ENCODE peak calls at places on chromosomes 12 and 14, in eight cellular contexts. X is WERI-Rb-1, U is H7, T is mammary epithelial cell, B is adrenal gland, V is astrocyte of the spinal cord, J is cardiac muscle cell, N is Panc1. P is an unnamed sample.

GRCh38 chr14:68395585-68395984 is 397.3 kb downstream of the ZFP36L1 start:
- DNase-seq in X (no peak), U (no peak), T (no peak), B (peak; percentile 87), V (peak; percentile 50), J (peak; percentile 65), N (no peak), P (no peak)

GRCh38 chr12:123050331-123050809 is 69.9 kb downstream of the ARL6IP4 start:
- DNase-seq in X (no peak), U (no peak), T (peak; percentile 49), B (peak; percentile 82), V (peak; percentile 36), J (no peak), N (no peak), P (no peak)

GRCh38 chr14:95814363-95815225 is 62.0 kb upstream of the TUNAR start:
- DNase-seq in X (no peak), U (no peak), T (no peak), B (no peak), V (no peak), J (no peak), N (no peak), P (no peak)

GRCh38 chr12:109858764-109859163 is 21.6 kb downstream of the GLTP start:
- DNase-seq in X (no peak), U (no peak), T (no peak), B (no peak), V (no peak), J (no peak), N (no peak), P (no peak)

GRCh38 chr12:31234053-31234835 is 91.7 kb downstream of the SINHCAF start:
- DNase-seq in X (no peak), U (no peak), T (peak; percentile 31), B (no peak), V (no peak), J (no peak), N (no peak), P (no peak)

GRCh38 chr12:14873440-14874185 is 12.0 kb downstream of the MGP start:
- DNase-seq in X (peak; percentile 42), U (no peak), T (no peak), B (no peak), V (no peak), J (no peak), N (no peak), P (no peak)

GRCh38 chr14:71610797-71611196 is 321.4 kb upstream of the RGS6 start:
- DNase-seq in X (no peak), U (no peak), T (no peak), B (no peak), V (no peak), J (no peak), N (no peak), P (no peak)

GRCh38 chr14:72894623-72895378 is 900 bp upstream of the DPF3 start:
- DNase-seq in X (peak; percentile 34), U (peak; percentile 51), T (no peak), B (peak; percentile 30), V (peak; percentile 19), J (no peak), N (no peak), P (peak; percentile 60)

GRCh38 chr12:74689071-74689655 is 151.5 kb downstream of the ATXN7L3B start:
- DNase-seq in X (no peak), U (peak; percentile 2), T (peak; percentile 14), B (no peak), V (peak; percentile 71), J (peak; percentile 72), N (peak; percentile 33), P (no peak)

GRCh38 chr14:71339650-71340415 is 432.6 kb downstream of the PCNX1 start:
- DNase-seq in X (no peak), U (no peak), T (no peak), B (no peak), V (no peak), J (no peak), N (no peak), P (peak; percentile 63)

GRCh38 chr12:125376422-125376821 is 311.2 kb downstream of the AACS start:
- DNase-seq in X (no peak), U (no peak), T (no peak), B (no peak), V (no peak), J (no peak), N (no peak), P (no peak)

GRCh38 chr12:125373375-125373774 is 308.1 kb downstream of the AACS start:
- DNase-seq in X (no peak), U (no peak), T (no peak), B (no peak), V (no peak), J (no peak), N (no peak), P (no peak)

GRCh38 chr12:125371023-125371422 is 305.8 kb downstream of the AACS start:
- DNase-seq in X (no peak), U (no peak), T (no peak), B (no peak), V (no peak), J (no peak), N (no peak), P (no peak)
- H3K4me3 ChIP-seq in X (no peak overlapping the region), U (no peak overlapping the region), T (no peak overlapping the region), B (no peak overlapping the region), V (no peak overlapping the region), J (no peak overlapping the region), N (no peak overlapping the region), P (no peak overlapping the region)

GRCh38 chr14:92652413-92653151 is 95.8 kb downstream of the LGMN start:
- DNase-seq in X (no peak), U (no peak), T (no peak), B (no peak), V (no peak), J (no peak), N (no peak), P (no peak)
- H3K4me3 ChIP-seq in X (no peak overlapping the region), U (no peak overlapping the region), T (no peak overlapping the region), B (peak overlapping the region; percentile 28), V (no peak overlapping the region), J (no peak overlapping the region), N (no peak overlapping the region), P (no peak overlapping the region)

GRCh38 chr12:11731455-11731854 is 82.0 kb downstream of the ETV6 start:
- DNase-seq in X (no peak), U (no peak), T (peak; percentile 50), B (no peak), V (peak; percentile 72), J (peak; percentile 66), N (no peak), P (no peak)
- H3K4me3 ChIP-seq in X (no peak overlapping the region), U (no peak overlapping the region), T (no peak overlapping the region), B (no peak overlapping the region), V (no peak overlapping the region), J (no peak overlapping the region), N (no peak overlapping the region), P (no peak overlapping the region)

DNA sequence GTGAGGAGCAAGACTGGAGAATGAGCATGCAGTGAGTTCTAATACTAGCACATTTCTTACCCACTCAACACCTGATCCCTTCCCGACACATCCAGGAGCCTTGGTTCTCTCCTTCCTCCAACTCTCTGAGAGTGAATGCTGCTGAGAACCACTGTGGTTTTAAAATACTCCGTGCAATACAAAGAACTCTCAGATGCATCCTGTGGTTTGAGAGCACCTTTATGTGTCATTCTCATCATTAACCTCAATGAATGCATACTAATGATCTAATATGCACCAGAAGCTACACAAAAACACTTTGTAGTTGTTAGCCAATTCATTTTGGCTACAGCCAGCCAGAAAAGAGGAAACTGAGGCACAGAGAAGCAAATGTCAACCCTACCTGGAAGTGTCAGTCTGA is 87.6 kb downstream of the GALNT8 start:
- DNase-seq in X (no peak), U (no peak), T (no peak), B (no peak), V (no peak), J (no peak), N (no peak), P (no peak)
- H3K4me3 ChIP-seq in X (no peak overlapping the region), U (no peak overlapping the region), T (no peak overlapping the region), B (no peak overlapping the region), V (no peak overlapping the region), J (no peak overlapping the region), N (no peak overlapping the region), P (no peak overlapping the region)

GRCh38 chr12:22396735-22397134 is 62.2 kb upstream of the ST8SIA1 start:
- DNase-seq in X (no peak), U (no peak), T (no peak), B (no peak), V (no peak), J (no peak), N (no peak), P (no peak)
- H3K4me3 ChIP-seq in X (no peak overlapping the region), U (no peak overlapping the region), T (no peak overlapping the region), B (no peak overlapping the region), V (no peak overlapping the region), J (no peak overlapping the region), N (no peak overlapping the region), P (no peak overlapping the region)

GRCh38 chr14:64692189-64692588 is 12.0 kb upstream of the PLEKHG3 start:
- DNase-seq in X (no peak), U (no peak), T (peak; percentile 51), B (no peak), V (no peak), J (no peak), N (no peak), P (no peak)
- H3K4me3 ChIP-seq in X (no peak overlapping the region), U (no peak overlapping the region), T (no peak overlapping the region), B (no peak overlapping the region), V (no peak overlapping the region), J (no peak overlapping the region), N (no peak overlapping the region), P (no peak overlapping the region)

P was measured in trophoblast cell.